ENCODE peak calls at places on chromosomes 16 and 17, in ten cellular contexts. C is heart right ventricle, R is bronchial epithelial cell, X is fibroblast of mammary gland, M is progenitor cell of endocrine pancreas, Y is uterus, T is sigmoid colon, D is A549, L is HL-60, K is fibroblast of lung. J is an unnamed sample.

GRCh38 chr17:35244345-35245195 is 1.7 kb downstream of the SLFN5 start:
- DNase-seq in C (peak), R (peak), X (peak), M (no peak), Y (peak), T (peak), D (peak), L (no peak), K (peak), J (peak)

GRCh38 chr17:33811006-33811760 is 443.9 kb upstream of the CCL2 start:
- DNase-seq in C (no peak), R (no peak), X (no peak), M (no peak), Y (no peak), T (no peak), D (no peak), L (no peak), K (no peak), J (no peak)

GRCh38 chr16:7405166-7405565 is 72.5 kb downstream of the RBFOX1 start:
- DNase-seq in C (peak), R (peak), X (no peak), M (peak), Y (no peak), T (no peak), D (peak), L (no peak), K (no peak), J (peak)

GRCh38 chr17:64150237-64151015 is 20.5 kb upstream of the ERN1 start:
- DNase-seq in C (no peak), R (no peak), X (no peak), M (no peak), Y (no peak), T (no peak), D (peak), L (no peak), K (peak), J (no peak)

GRCh38 chr17:56110463-56111138 is 42.7 kb upstream of the ANKFN1 start:
- DNase-seq in C (no peak), R (no peak), X (no peak), M (no peak), Y (no peak), T (no peak), D (peak), L (no peak), K (no peak), J (no peak)

GRCh38 chr16:3186946-3187690 is 886 bp upstream of the OR1F1 start:
- DNase-seq in C (no peak), R (no peak), X (no peak), M (no peak), Y (no peak), T (no peak), D (no peak), L (no peak), K (no peak), J (no peak)

GRCh38 chr17:2025622-2026309 is 632 bp upstream of the RTN4RL1 start:
- DNase-seq in C (peak), R (peak), X (peak), M (peak), Y (peak), T (peak), D (peak), L (no peak), K (peak), J (peak)

GRCh38 chr17:31490019-31490383 is 98.5 kb downstream of the RAB11FIP4 start:
- DNase-seq in C (no peak), R (no peak), X (no peak), M (no peak), Y (no peak), T (no peak), D (no peak), L (no peak), K (no peak), J (no peak)

GRCh38 chr17:1455291-1455747 is 713 bp downstream of the CRK start:
- DNase-seq in C (peak), R (peak), X (peak), M (peak), Y (peak), T (peak), D (peak), L (no peak), K (peak), J (peak)

GRCh38 chr17:30565073-30565935 is 88.1 kb downstream of the GOSR1 start:
- DNase-seq in C (no peak), R (peak), X (no peak), M (no peak), Y (no peak), T (no peak), D (peak), L (no peak), K (no peak), J (no peak)

GRCh38 chr17:8747731-8748130 is 3.1 kb upstream of the CCDC42 start:
- DNase-seq in C (no peak), R (no peak), X (no peak), M (no peak), Y (no peak), T (no peak), D (no peak), L (no peak), K (no peak), J (no peak)

GRCh38 chr17:73760186-73760758 is 116.0 kb upstream of the SDK2 start:
- DNase-seq in C (no peak), R (no peak), X (no peak), M (no peak), Y (no peak), T (no peak), D (no peak), L (no peak), K (no peak), J (peak)

GRCh38 chr17:32283745-32284207 is 18.1 kb downstream of the RHBDL3 start:
- DNase-seq in C (no peak), R (peak), X (peak), M (no peak), Y (no peak), T (no peak), D (no peak), L (no peak), K (no peak), J (peak)

DNA sequence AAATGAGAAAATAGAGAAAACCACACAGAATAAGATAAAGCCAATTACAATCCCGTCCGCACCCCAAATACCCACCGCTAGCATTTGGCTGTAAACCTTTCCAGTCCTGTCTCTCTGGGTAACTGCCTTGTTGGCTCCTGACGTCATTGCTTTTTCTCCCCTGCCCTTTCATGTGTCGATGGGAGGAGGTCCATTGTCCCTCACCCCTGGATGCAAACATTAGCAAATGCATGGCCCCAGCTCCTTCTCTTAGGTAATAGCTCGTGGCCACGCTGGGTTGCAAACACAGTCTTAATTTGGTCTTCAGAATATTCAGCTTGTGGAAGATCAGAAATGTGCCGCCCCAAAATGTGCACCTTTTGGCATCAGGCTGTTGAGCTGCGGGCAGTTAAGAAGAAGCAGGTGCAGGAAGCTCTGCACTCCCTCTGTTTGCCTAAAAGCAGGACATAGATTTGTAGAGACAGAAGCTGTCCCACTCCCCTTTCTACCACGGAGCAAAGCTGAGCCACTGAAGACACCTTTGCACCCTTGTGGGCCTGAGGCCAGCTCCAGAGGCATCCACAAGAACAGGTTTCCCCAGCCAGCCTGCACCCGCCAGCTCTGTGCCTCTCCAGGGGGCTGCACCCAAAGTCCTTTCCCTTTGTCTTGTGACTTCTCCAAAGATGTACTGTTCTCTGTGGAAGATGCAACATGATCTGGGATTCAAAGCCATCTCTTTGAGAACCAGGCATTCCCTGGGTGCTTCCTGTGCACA is 127.3 kb downstream of the MGAT5B start:
- DNase-seq in C (no peak), R (no peak), X (no peak), M (no peak), Y (no peak), T (no peak), D (no peak), L (no peak), K (no peak), J (no peak)
- TF ChIP-seq CTCF in C (no peak), R (no peak), X (no peak), M (no peak), Y (no peak), T (no peak), D (no peak), L (no peak), K (no peak), J (no peak)

GRCh38 chr17:44987883-44988195 is 19.7 kb upstream of the C1QL1 start:
- DNase-seq in C (no peak), R (no peak), X (no peak), M (no peak), Y (no peak), T (no peak), D (no peak), L (no peak), K (no peak), J (no peak)

GRCh38 chr17:44987194-44987882 is 19.2 kb upstream of the C1QL1 start:
- DNase-seq in C (no peak), R (no peak), X (no peak), M (no peak), Y (no peak), T (no peak), D (no peak), L (no peak), K (no peak), J (peak)

GRCh38 chr17:44990994-44991393 is 22.9 kb upstream of the C1QL1 start:
- DNase-seq in C (no peak), R (peak), X (no peak), M (no peak), Y (no peak), T (no peak), D (no peak), L (no peak), K (no peak), J (no peak)

GRCh38 chr17:44988256-44988942 is 20.3 kb upstream of the C1QL1 start:
- DNase-seq in C (no peak), R (no peak), X (no peak), M (peak), Y (no peak), T (no peak), D (no peak), L (no peak), K (no peak), J (no peak)

GRCh38 chr17:44989552-44990138 is 21.5 kb upstream of the C1QL1 start:
- DNase-seq in C (no peak), R (no peak), X (no peak), M (no peak), Y (no peak), T (no peak), D (no peak), L (no peak), K (no peak), J (no peak)
- TF ChIP-seq CTCF in C (no peak), R (no peak), X (no peak), M (no peak), Y (no peak), T (no peak), D (no peak), L (no peak), K (no peak), J (no peak)

GRCh38 chr17:49875690-49876089 is 27.8 kb upstream of the TAC4 start:
- DNase-seq in C (no peak), R (no peak), X (no peak), M (no peak), Y (no peak), T (no peak), D (no peak), L (no peak), K (no peak), J (no peak)
- TF ChIP-seq CTCF in C (no peak), R (no peak), X (no peak), M (no peak), Y (no peak), T (no peak), D (no peak), L (no peak), K (no peak), J (no peak)

GRCh38 chr17:69084911-69085310 is 24.2 kb upstream of the ABCA9 start:
- DNase-seq in C (no peak), R (peak), X (no peak), M (peak), Y (no peak), T (no peak), D (peak), L (no peak), K (no peak), J (peak)
- TF ChIP-seq CTCF in C (no peak), R (peak), X (peak), M (peak), Y (peak), T (no peak), D (no peak), L (no peak), K (peak), J (peak)

GRCh38 chr17:7560172-7561027 is 1.3 kb upstream of the SENP3 start:
- DNase-seq in C (peak), R (peak), X (peak), M (peak), Y (peak), T (peak), D (peak), L (no peak), K (peak), J (peak)
- TF ChIP-seq CTCF in C (peak), R (peak), X (peak), M (peak), Y (peak), T (peak), D (no peak), L (peak), K (peak), J (peak)

J was measured in nephron progenitor cell.